ENCODE peak calls at places on chromosomes 5 and 9, in nine cellular contexts. G is AG08395; S is SIG-M5; A is NK-92 treated with Interleukin-12 subunit alpha and Interleukin-12 subunit beta, amount 100 ng/mL, for 24 hours; W is C1 segment of cervical spinal cord; P is stimulated activated CD8-positive, alpha-beta memory T cell treated with anti-CD3 and anti-CD28 coated beads, Interleukin-15, amount 100 ng/mL, for 1 hour; U is astrocyte of the spinal cord; V is HEK293T; Y is amniotic epithelial cell. T is an unnamed sample.

GRCh38 chr5:82417776-82418607 is 139.8 kb upstream of the RPS23 start:
- DNase-seq in G (no peak), S (peak), A (no peak), W (no peak), P (no peak), U (peak), V (no peak), Y (no peak), T (no peak)

GRCh38 chr5:132438931-132439330 is 51.6 kb downstream of the IRF1 start:
- DNase-seq in G (no peak), S (no peak), A (no peak), W (no peak), P (no peak), U (no peak), V (no peak), Y (no peak), T (no peak)

GRCh38 chr9:6897831-6898230 is 140.1 kb downstream of the KDM4C start:
- DNase-seq in G (no peak), S (no peak), A (no peak), W (no peak), P (no peak), U (no peak), V (no peak), Y (no peak), T (no peak)

GRCh38 chr5:93054424-93055165 is 526.4 kb downstream of the NR2F1-AS1 start:
- DNase-seq in G (peak), S (no peak), A (no peak), W (no peak), P (no peak), U (no peak), V (no peak), Y (peak), T (no peak)

GRCh38 chr5:38465045-38465444 is 91.4 kb downstream of the LIFR start:
- DNase-seq in G (no peak), S (no peak), A (no peak), W (no peak), P (no peak), U (no peak), V (no peak), Y (no peak), T (no peak)

GRCh38 chr5:57215629-57216195 is 41.9 kb downstream of the GPBP1 start:
- DNase-seq in G (no peak), S (no peak), A (no peak), W (no peak), P (no peak), U (no peak), V (no peak), Y (peak), T (no peak)

GRCh38 chr5:103502651-103503050 is 59.9 kb downstream of the NUDT12 start:
- DNase-seq in G (no peak), S (no peak), A (no peak), W (no peak), P (no peak), U (no peak), V (no peak), Y (no peak), T (no peak)

GRCh38 chr9:78972303-78973002 is 599.3 kb upstream of the TLE4 start:
- DNase-seq in G (no peak), S (no peak), A (no peak), W (no peak), P (no peak), U (no peak), V (no peak), Y (no peak), T (no peak)

GRCh38 chr5:96492654-96493053 is 59.6 kb upstream of the PCSK1 start:
- DNase-seq in G (no peak), S (no peak), A (no peak), W (no peak), P (no peak), U (no peak), V (no peak), Y (no peak), T (no peak)

GRCh38 chr9:5760338-5760737 is 72.6 kb downstream of the ERMP1 start:
- DNase-seq in G (no peak), S (no peak), A (no peak), W (no peak), P (no peak), U (no peak), V (no peak), Y (no peak), T (no peak)